ENCODE peak calls at places on chromosomes 3 and 15, in seven cellular contexts. One of them, this sample, is unnamed.

GRCh38 chr3:194488007-194488742 is 1.4 kb upstream of the ATP13A3 start:
- DNase-seq in lower lobe of right lung: no peak
- DNase-seq in GM23248: no peak
- DNase-seq in stimulated activated CD4-positive, alpha-beta T cell treated with anti-CD3 and anti-CD28 coated beads, Interleukin-4, amount 100 ng/mL, for 48 hours: no peak
- DNase-seq in CD8-positive, alpha-beta T cell: peak
- DNase-seq in NCI-H2107: no peak
- DNase-seq in T-helper 2 cell: no peak
- DNase-seq in this sample: no peak

GRCh38 chr15:93130111-93130510 is 41.1 kb upstream of the RGMA start:
- DNase-seq in GM23248: no peak
- DNase-seq in NCI-H2107: no peak
- DNase-seq in T-helper 2 cell: no peak
- DNase-seq in stimulated activated CD4-positive, alpha-beta T cell treated with anti-CD3 and anti-CD28 coated beads, Interleukin-4, amount 100 ng/mL, for 48 hours: no peak
- DNase-seq in CD8-positive, alpha-beta T cell: no peak
- DNase-seq in lower lobe of right lung: no peak
- DNase-seq in this sample: no peak

GRCh38 chr3:143035466-143036214 is 34.3 kb downstream of the U2SURP start:
- DNase-seq in CD8-positive, alpha-beta T cell: no peak
- DNase-seq in T-helper 2 cell: no peak
- DNase-seq in stimulated activated CD4-positive, alpha-beta T cell treated with anti-CD3 and anti-CD28 coated beads, Interleukin-4, amount 100 ng/mL, for 48 hours: no peak
- DNase-seq in NCI-H2107: no peak
- DNase-seq in lower lobe of right lung: no peak
- DNase-seq in GM23248: peak
- DNase-seq in this sample: no peak

GRCh38 chr15:88981244-88982215 is 68.4 kb upstream of the MFGE8 start:
- DNase-seq in T-helper 2 cell: no peak
- DNase-seq in stimulated activated CD4-positive, alpha-beta T cell treated with anti-CD3 and anti-CD28 coated beads, Interleukin-4, amount 100 ng/mL, for 48 hours: no peak
- DNase-seq in lower lobe of right lung: no peak
- DNase-seq in CD8-positive, alpha-beta T cell: no peak
- DNase-seq in NCI-H2107: no peak
- DNase-seq in GM23248: no peak
- DNase-seq in this sample: no peak

GRCh38 chr15:91306155-91306554 is 206.1 kb downstream of the SV2B start:
- DNase-seq in stimulated activated CD4-positive, alpha-beta T cell treated with anti-CD3 and anti-CD28 coated beads, Interleukin-4, amount 100 ng/mL, for 48 hours: no peak
- DNase-seq in CD8-positive, alpha-beta T cell: no peak
- DNase-seq in T-helper 2 cell: no peak
- DNase-seq in GM23248: no peak
- DNase-seq in lower lobe of right lung: no peak
- DNase-seq in NCI-H2107: no peak
- DNase-seq in this sample: no peak

GRCh38 chr15:77709135-77709886 is 76.6 kb upstream of the LINGO1 start:
- DNase-seq in NCI-H2107: no peak
- DNase-seq in GM23248: no peak
- DNase-seq in CD8-positive, alpha-beta T cell: no peak
- DNase-seq in lower lobe of right lung: no peak
- DNase-seq in T-helper 2 cell: no peak
- DNase-seq in stimulated activated CD4-positive, alpha-beta T cell treated with anti-CD3 and anti-CD28 coated beads, Interleukin-4, amount 100 ng/mL, for 48 hours: no peak
- DNase-seq in this sample: no peak

GRCh38 chr3:50418845-50419244 is 59.5 kb upstream of the TMEM115 start:
- DNase-seq in T-helper 2 cell: no peak
- DNase-seq in GM23248: peak
- DNase-seq in stimulated activated CD4-positive, alpha-beta T cell treated with anti-CD3 and anti-CD28 coated beads, Interleukin-4, amount 100 ng/mL, for 48 hours: no peak
- DNase-seq in CD8-positive, alpha-beta T cell: no peak
- DNase-seq in lower lobe of right lung: no peak
- DNase-seq in NCI-H2107: no peak
- DNase-seq in this sample: no peak

GRCh38 chr15:89363133-89363532 is 28.5 kb upstream of the POLG start:
- DNase-seq in lower lobe of right lung: no peak
- DNase-seq in GM23248: no peak
- DNase-seq in NCI-H2107: no peak
- DNase-seq in CD8-positive, alpha-beta T cell: no peak
- DNase-seq in T-helper 2 cell: no peak
- DNase-seq in stimulated activated CD4-positive, alpha-beta T cell treated with anti-CD3 and anti-CD28 coated beads, Interleukin-4, amount 100 ng/mL, for 48 hours: no peak
- DNase-seq in this sample: no peak

GRCh38 chr15:92164327-92165000 is 229.2 kb upstream of the ST8SIA2 start:
- DNase-seq in lower lobe of right lung: no peak
- DNase-seq in GM23248: peak
- DNase-seq in NCI-H2107: no peak
- DNase-seq in T-helper 2 cell: no peak
- DNase-seq in stimulated activated CD4-positive, alpha-beta T cell treated with anti-CD3 and anti-CD28 coated beads, Interleukin-4, amount 100 ng/mL, for 48 hours: no peak
- DNase-seq in CD8-positive, alpha-beta T cell: no peak
- DNase-seq in this sample: no peak

GRCh38 chr3:192887701-192888100 is 30.0 kb downstream of the MB21D2 start:
- DNase-seq in NCI-H2107: no peak
- DNase-seq in T-helper 2 cell: no peak
- DNase-seq in GM23248: no peak
- DNase-seq in CD8-positive, alpha-beta T cell: no peak
- DNase-seq in stimulated activated CD4-positive, alpha-beta T cell treated with anti-CD3 and anti-CD28 coated beads, Interleukin-4, amount 100 ng/mL, for 48 hours: no peak
- DNase-seq in lower lobe of right lung: no peak
- DNase-seq in this sample: no peak

GRCh38 chr3:34106879-34107278 is 308.4 kb downstream of the PDCD6IP start:
- DNase-seq in stimulated activated CD4-positive, alpha-beta T cell treated with anti-CD3 and anti-CD28 coated beads, Interleukin-4, amount 100 ng/mL, for 48 hours: no peak
- DNase-seq in T-helper 2 cell: no peak
- DNase-seq in CD8-positive, alpha-beta T cell: no peak
- DNase-seq in NCI-H2107: peak
- DNase-seq in GM23248: peak
- DNase-seq in lower lobe of right lung: no peak
- DNase-seq in this sample: no peak

GRCh38 chr3:162492446-162493081 is 996.0 kb downstream of the OTOL1 start:
- DNase-seq in NCI-H2107: no peak
- DNase-seq in GM23248: peak
- DNase-seq in stimulated activated CD4-positive, alpha-beta T cell treated with anti-CD3 and anti-CD28 coated beads, Interleukin-4, amount 100 ng/mL, for 48 hours: no peak
- DNase-seq in T-helper 2 cell: no peak
- DNase-seq in lower lobe of right lung: no peak
- DNase-seq in CD8-positive, alpha-beta T cell: no peak
- DNase-seq in this sample: no peak

GRCh38 chr15:75713338-75713895 is 769 bp upstream of the CSPG4 start:
- DNase-seq in lower lobe of right lung: no peak
- DNase-seq in GM23248: peak
- DNase-seq in T-helper 2 cell: no peak
- DNase-seq in CD8-positive, alpha-beta T cell: no peak
- DNase-seq in stimulated activated CD4-positive, alpha-beta T cell treated with anti-CD3 and anti-CD28 coated beads, Interleukin-4, amount 100 ng/mL, for 48 hours: no peak
- DNase-seq in NCI-H2107: no peak
- DNase-seq in this sample: no peak